ENCODE peak calls at places on chromosomes 5 and 9, in seven cellular contexts. G is astrocyte of the spinal cord; L is PC-9; Q is CD4-positive, alpha-beta T cell; K is T-helper 2 cell; Y is IMR-90; E is AG20443. O is an unnamed sample.

GRCh38 chr9:34574632-34575031 is 14.9 kb downstream of the CNTFR start:
- DNase-seq in G (no peak), L (no peak), Q (no peak), K (no peak), Y (no peak), E (no peak), O (no peak)

GRCh38 chr5:61784337-61784736 is 452.3 kb downstream of the ZSWIM6 start:
- DNase-seq in G (no peak), L (no peak), Q (no peak), K (no peak), Y (no peak), E (no peak), O (no peak)

GRCh38 chr9:113454914-113455761 is 8.4 kb upstream of the RGS3 start:
- DNase-seq in G (peak; percentile 88), L (peak; percentile 68), Q (no peak), K (peak; percentile 58), Y (peak; percentile 93), E (peak; percentile 82), O (peak; percentile 16)

GRCh38 chr9:93187047-93187446 is 3.1 kb downstream of the WNK2 start:
- DNase-seq in G (no peak), L (no peak), Q (no peak), K (no peak), Y (no peak), E (no peak), O (no peak)

GRCh38 chr5:17882760-17883488 is 248.7 kb downstream of the TAF11L14 start:
- DNase-seq in G (peak; percentile 7), L (no peak), Q (no peak), K (no peak), Y (no peak), E (no peak), O (no peak)

GRCh38 chr5:36741138-36741537 is 134.7 kb downstream of the SLC1A3 start:
- DNase-seq in G (no peak), L (no peak), Q (no peak), K (no peak), Y (peak; percentile 39), E (no peak), O (no peak)

GRCh38 chr5:170293273-170293672 is 4.3 kb downstream of the LCP2 start:
- DNase-seq in G (no peak), L (no peak), Q (no peak), K (peak; percentile 84), Y (no peak), E (no peak), O (no peak)

GRCh38 chr9:99474186-99474585 is 252.1 kb downstream of the SEC61B start:
- DNase-seq in G (no peak), L (no peak), Q (no peak), K (no peak), Y (no peak), E (peak; percentile 54), O (no peak)

GRCh38 chr5:126508251-126508961 is 85.2 kb downstream of the GRAMD2B start:
- DNase-seq in G (no peak), L (no peak), Q (no peak), K (no peak), Y (no peak), E (no peak), O (no peak)

GRCh38 chr9:131660466-131661405 is 79.1 kb downstream of the RAPGEF1 start:
- DNase-seq in G (peak; percentile 41), L (no peak), Q (no peak), K (no peak), Y (no peak), E (no peak), O (no peak)

GRCh38 chr5:78002690-78003089 is 226.6 kb upstream of the TBCA start:
- DNase-seq in G (no peak), L (no peak), Q (no peak), K (no peak), Y (no peak), E (no peak), O (no peak)

GRCh38 chr5:92561362-92562006 is 1019.5 kb downstream of the NR2F1-AS1 start:
- DNase-seq in G (no peak), L (no peak), Q (no peak), K (no peak), Y (peak; percentile 30), E (no peak), O (no peak)

GRCh38 chr5:36422957-36423356 is 121.3 kb upstream of the RANBP3L start:
- DNase-seq in G (peak; percentile 70), L (no peak), Q (no peak), K (peak; percentile 39), Y (no peak), E (peak; percentile 28), O (no peak)

GRCh38 chr5:133698259-133698554 is 85.9 kb upstream of the FSTL4 start:
- DNase-seq in G (no peak), L (no peak), Q (no peak), K (no peak), Y (no peak), E (no peak), O (no peak)